ENCODE peak calls at places on chromosomes 13 and 19, in seven cellular contexts. One of them, this sample, is unnamed.

GRCh38 chr13:48146636-48147035 is 51.7 kb upstream of the MED4 start:
- DNase-seq in thoracic aorta: no peak
- DNase-seq in A549: no peak
- DNase-seq in CD8-positive, alpha-beta T cell: no peak
- DNase-seq in AG04450: no peak
- DNase-seq in cardiac muscle cell: no peak
- DNase-seq in breast epithelium: no peak
- DNase-seq in this sample: no peak

GRCh38 chr19:41531438-41532311 is 44.3 kb upstream of the CEACAM21 start:
- DNase-seq in A549: peak; percentile 85
- DNase-seq in breast epithelium: peak; percentile 90
- DNase-seq in AG04450: no peak
- DNase-seq in cardiac muscle cell: no peak
- DNase-seq in CD8-positive, alpha-beta T cell: peak; percentile 82
- DNase-seq in thoracic aorta: peak; percentile 22
- DNase-seq in this sample: no peak

GRCh38 chr13:40190656-40191100 is 475.8 kb downstream of the FOXO1 start:
- DNase-seq in thoracic aorta: no peak
- DNase-seq in AG04450: no peak
- DNase-seq in A549: no peak
- DNase-seq in breast epithelium: peak; percentile 75
- DNase-seq in CD8-positive, alpha-beta T cell: peak; percentile 79
- DNase-seq in cardiac muscle cell: peak; percentile 13
- DNase-seq in this sample: peak; percentile 44

GRCh38 chr13:79485014-79485441 is 4.1 kb downstream of the NDFIP2 start:
- DNase-seq in AG04450: peak; percentile 57
- DNase-seq in A549: peak; percentile 17
- DNase-seq in breast epithelium: no peak
- DNase-seq in thoracic aorta: no peak
- DNase-seq in cardiac muscle cell: no peak
- DNase-seq in CD8-positive, alpha-beta T cell: no peak
- DNase-seq in this sample: peak; percentile 58

GRCh38 chr19:50705422-50706019 is 14.1 kb downstream of the SHANK1 start:
- DNase-seq in thoracic aorta: no peak
- DNase-seq in breast epithelium: no peak
- DNase-seq in CD8-positive, alpha-beta T cell: peak; percentile 35
- DNase-seq in cardiac muscle cell: peak; percentile 70
- DNase-seq in AG04450: peak; percentile 30
- DNase-seq in A549: peak; percentile 95
- DNase-seq in this sample: peak; percentile 43

GRCh38 chr19:13420780-13421179 is 85.5 kb downstream of the CACNA1A start:
- DNase-seq in thoracic aorta: no peak
- DNase-seq in CD8-positive, alpha-beta T cell: no peak
- DNase-seq in breast epithelium: no peak
- DNase-seq in AG04450: no peak
- DNase-seq in cardiac muscle cell: no peak
- DNase-seq in A549: no peak
- DNase-seq in this sample: no peak

GRCh38 chr19:16417660-16418596 is 53.8 kb downstream of the EPS15L1 start:
- DNase-seq in A549: peak; percentile 69
- DNase-seq in AG04450: no peak
- DNase-seq in breast epithelium: peak; percentile 37
- DNase-seq in cardiac muscle cell: peak; percentile 80
- DNase-seq in thoracic aorta: no peak
- DNase-seq in CD8-positive, alpha-beta T cell: peak; percentile 68
- DNase-seq in this sample: no peak

GRCh38 chr19:2255982-2256685 is at the start of gene JSRP1:
- DNase-seq in cardiac muscle cell: no peak
- DNase-seq in thoracic aorta: no peak
- DNase-seq in CD8-positive, alpha-beta T cell: no peak
- DNase-seq in breast epithelium: no peak
- DNase-seq in AG04450: no peak
- DNase-seq in A549: no peak
- DNase-seq in this sample: no peak

GRCh38 chr13:103960011-103960410 is 893.8 kb upstream of the SLC10A2 start:
- DNase-seq in breast epithelium: no peak
- DNase-seq in thoracic aorta: no peak
- DNase-seq in AG04450: no peak
- DNase-seq in cardiac muscle cell: no peak
- DNase-seq in CD8-positive, alpha-beta T cell: no peak
- DNase-seq in A549: no peak
- DNase-seq in this sample: no peak

GRCh38 chr19:11887618-11888531 is at the start of gene ZNF69:
- DNase-seq in A549: no peak
- DNase-seq in AG04450: no peak
- DNase-seq in cardiac muscle cell: peak; percentile 94
- DNase-seq in CD8-positive, alpha-beta T cell: peak; percentile 65
- DNase-seq in breast epithelium: peak; percentile 76
- DNase-seq in thoracic aorta: peak; percentile 51
- DNase-seq in this sample: no peak

GRCh38 chr19:45250216-45250831 is 747 bp upstream of the MARK4 start:
- DNase-seq in cardiac muscle cell: no peak
- DNase-seq in breast epithelium: no peak
- DNase-seq in AG04450: no peak
- DNase-seq in CD8-positive, alpha-beta T cell: no peak
- DNase-seq in A549: no peak
- DNase-seq in thoracic aorta: no peak
- DNase-seq in this sample: no peak

GRCh38 chr13:32211788-32212187 is 103.4 kb downstream of the ZAR1L start:
- DNase-seq in thoracic aorta: no peak
- DNase-seq in CD8-positive, alpha-beta T cell: no peak
- DNase-seq in breast epithelium: no peak
- DNase-seq in A549: no peak
- DNase-seq in AG04450: peak; percentile 92
- DNase-seq in cardiac muscle cell: peak; percentile 36
- DNase-seq in this sample: peak; percentile 95

GRCh38 chr13:23322353-23323336 is 110.9 kb downstream of the SACS start:
- DNase-seq in A549: no peak
- DNase-seq in thoracic aorta: no peak
- DNase-seq in CD8-positive, alpha-beta T cell: no peak
- DNase-seq in cardiac muscle cell: no peak
- DNase-seq in breast epithelium: no peak
- DNase-seq in AG04450: no peak
- DNase-seq in this sample: no peak

GRCh38 chr19:35306473-35307246 is 14.7 kb downstream of the MAG start:
- DNase-seq in A549: peak; percentile 75
- DNase-seq in breast epithelium: no peak
- DNase-seq in thoracic aorta: no peak
- DNase-seq in CD8-positive, alpha-beta T cell: no peak
- DNase-seq in cardiac muscle cell: no peak
- DNase-seq in AG04450: no peak
- DNase-seq in this sample: no peak

GRCh38 chr19:44540736-44541135 is 11.3 kb upstream of the CEACAM20 start:
- DNase-seq in A549: no peak
- DNase-seq in thoracic aorta: no peak
- DNase-seq in CD8-positive, alpha-beta T cell: no peak
- DNase-seq in AG04450: no peak
- DNase-seq in breast epithelium: no peak
- DNase-seq in cardiac muscle cell: no peak
- DNase-seq in this sample: no peak

GRCh38 chr13:108877300-108877699 is 247.9 kb downstream of the MYO16 start:
- DNase-seq in CD8-positive, alpha-beta T cell: no peak
- DNase-seq in A549: no peak
- DNase-seq in cardiac muscle cell: peak; percentile 20
- DNase-seq in breast epithelium: no peak
- DNase-seq in thoracic aorta: no peak
- DNase-seq in AG04450: no peak
- DNase-seq in this sample: no peak

GRCh38 chr19:45254044-45254531 is 3.0 kb downstream of the MARK4 start:
- DNase-seq in cardiac muscle cell: no peak
- DNase-seq in AG04450: no peak
- DNase-seq in CD8-positive, alpha-beta T cell: no peak
- DNase-seq in A549: no peak
- DNase-seq in breast epithelium: no peak
- DNase-seq in thoracic aorta: no peak
- DNase-seq in this sample: no peak

GRCh38 chr19:5691205-5691929 is 1.3 kb downstream of the RPL36 start:
- DNase-seq in thoracic aorta: no peak
- DNase-seq in A549: no peak
- DNase-seq in AG04450: no peak
- DNase-seq in breast epithelium: peak; percentile 63
- DNase-seq in cardiac muscle cell: no peak
- DNase-seq in CD8-positive, alpha-beta T cell: peak; percentile 54
- DNase-seq in this sample: no peak

DNA sequence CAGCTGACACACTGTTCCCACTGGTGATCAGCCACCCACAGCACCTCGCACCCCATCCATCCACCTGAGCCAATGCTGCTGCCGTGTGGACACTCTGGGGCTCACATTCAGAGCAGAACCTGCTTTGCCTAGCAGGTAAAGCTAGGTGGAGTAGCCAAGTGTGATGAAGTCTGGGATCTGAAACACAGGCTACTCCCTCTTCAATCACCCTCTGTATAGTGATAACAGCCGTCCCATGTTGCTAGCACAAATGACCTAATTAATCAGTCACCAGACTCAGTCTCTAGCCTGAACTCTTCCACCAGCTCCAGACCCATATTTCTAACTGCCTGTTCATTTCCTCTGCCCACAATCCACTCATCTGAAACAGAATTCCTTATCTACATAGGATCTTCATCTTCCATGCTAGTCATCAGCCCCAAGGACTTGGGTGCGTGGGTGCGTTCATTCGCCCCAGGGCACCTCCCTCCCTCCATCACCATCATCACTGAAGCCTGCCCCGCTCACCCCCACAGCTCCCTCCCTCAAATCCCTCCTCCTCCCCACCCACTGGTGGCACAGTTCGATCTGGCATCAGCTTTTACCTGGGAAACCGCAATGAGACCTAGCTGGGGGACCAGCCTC is 19.8 kb downstream of the STK24 start:
- DNase-seq in CD8-positive, alpha-beta T cell: no peak
- DNase-seq in thoracic aorta: no peak
- DNase-seq in cardiac muscle cell: no peak
- DNase-seq in AG04450: no peak
- DNase-seq in breast epithelium: no peak
- DNase-seq in A549: no peak
- DNase-seq in this sample: no peak
- TF ChIP-seq CTCF in CD8-positive, alpha-beta T cell: no peak
- TF ChIP-seq CTCF in thoracic aorta: no peak
- TF ChIP-seq CTCF in cardiac muscle cell: no peak
- TF ChIP-seq CTCF in AG04450: no peak
- TF ChIP-seq CTCF in breast epithelium: no peak
- TF ChIP-seq CTCF in A549: no peak
- TF ChIP-seq CTCF in this sample: no peak

DNA sequence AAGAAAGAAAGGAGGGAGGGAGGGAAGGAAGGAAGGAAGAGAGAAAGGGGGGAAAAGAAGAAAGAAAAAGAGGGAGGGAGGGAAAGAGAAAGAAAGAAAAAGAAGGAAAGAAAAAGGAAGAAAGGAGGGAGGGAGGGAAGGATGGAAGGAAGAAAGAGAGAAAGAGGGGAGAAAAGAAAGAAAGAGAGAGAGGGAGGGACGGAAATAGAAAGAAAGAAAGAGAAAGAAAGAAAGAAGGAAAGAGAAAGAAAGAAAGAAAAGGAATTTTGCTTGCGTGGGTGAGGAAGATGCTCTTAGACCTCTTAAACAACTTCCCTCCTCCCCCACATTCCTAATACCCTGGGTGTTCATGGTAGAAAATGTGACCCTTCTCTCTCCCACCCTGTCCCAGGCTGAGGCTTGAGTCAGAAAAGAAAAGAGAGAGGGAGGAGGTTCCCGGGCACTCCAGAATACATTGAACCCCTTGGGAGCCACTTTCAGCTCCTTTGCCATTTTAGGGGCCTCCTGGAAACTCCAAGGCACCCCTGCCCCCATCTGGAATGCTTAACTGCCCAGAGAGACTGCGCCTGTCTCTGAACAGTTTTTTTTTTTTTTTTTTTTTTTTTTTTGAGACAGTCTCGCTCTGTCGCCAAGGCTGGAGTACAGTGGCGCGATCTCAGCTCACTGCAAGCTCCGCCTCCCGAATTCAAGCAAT is 9.2 kb upstream of the KANK3 start:
- DNase-seq in cardiac muscle cell: no peak
- DNase-seq in breast epithelium: no peak
- DNase-seq in thoracic aorta: no peak
- DNase-seq in A549: no peak
- DNase-seq in AG04450: no peak
- DNase-seq in CD8-positive, alpha-beta T cell: no peak
- DNase-seq in this sample: no peak
- H3K4me3 ChIP-seq in cardiac muscle cell: no peak overlapping the region
- H3K4me3 ChIP-seq in breast epithelium: no peak overlapping the region
- H3K4me3 ChIP-seq in thoracic aorta: peak overlapping the region; percentile 59
- H3K4me3 ChIP-seq in A549: no peak overlapping the region
- H3K4me3 ChIP-seq in AG04450: no peak overlapping the region
- H3K4me3 ChIP-seq in CD8-positive, alpha-beta T cell: no peak overlapping the region
- H3K4me3 ChIP-seq in this sample: no peak overlapping the region

DNA sequence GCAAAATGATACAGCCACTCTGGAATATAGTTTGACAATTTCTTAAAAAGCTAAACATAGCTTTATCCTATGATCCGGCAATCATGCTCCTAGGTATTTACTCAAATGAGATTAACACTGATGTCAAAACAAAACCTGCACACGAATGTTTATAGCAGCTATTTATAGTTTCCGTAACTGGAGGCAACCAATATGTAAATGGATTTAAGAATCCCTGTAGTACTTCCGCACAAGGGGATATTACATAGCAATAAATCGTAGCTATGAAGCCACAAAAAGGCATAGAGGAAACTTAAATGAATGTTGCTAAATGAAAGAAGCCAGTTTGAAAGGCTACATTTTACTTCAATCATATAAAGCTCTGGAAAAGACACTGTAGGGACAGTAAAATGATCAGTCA is 1892.9 kb upstream of the PCDH20 start:
- DNase-seq in breast epithelium: no peak
- DNase-seq in cardiac muscle cell: no peak
- DNase-seq in AG04450: no peak
- DNase-seq in A549: no peak
- DNase-seq in thoracic aorta: no peak
- DNase-seq in CD8-positive, alpha-beta T cell: no peak
- DNase-seq in this sample: no peak
- TF ChIP-seq CTCF in breast epithelium: no peak
- TF ChIP-seq CTCF in cardiac muscle cell: no peak
- TF ChIP-seq CTCF in AG04450: no peak
- TF ChIP-seq CTCF in A549: no peak
- TF ChIP-seq CTCF in thoracic aorta: no peak
- TF ChIP-seq CTCF in CD8-positive, alpha-beta T cell: no peak
- TF ChIP-seq CTCF in this sample: no peak

GRCh38 chr19:3402631-3403443 is 36.5 kb downstream of the NFIC start:
- DNase-seq in CD8-positive, alpha-beta T cell: no peak
- DNase-seq in thoracic aorta: no peak
- DNase-seq in A549: no peak
- DNase-seq in breast epithelium: no peak
- DNase-seq in AG04450: no peak
- DNase-seq in cardiac muscle cell: no peak
- DNase-seq in this sample: no peak

GRCh38 chr19:3405261-3405653 is 38.9 kb downstream of the NFIC start:
- DNase-seq in breast epithelium: no peak
- DNase-seq in AG04450: no peak
- DNase-seq in cardiac muscle cell: no peak
- DNase-seq in thoracic aorta: no peak
- DNase-seq in CD8-positive, alpha-beta T cell: no peak
- DNase-seq in A549: no peak
- DNase-seq in this sample: no peak

GRCh38 chr19:3401004-3401768 is 34.8 kb downstream of the NFIC start:
- DNase-seq in AG04450: no peak
- DNase-seq in breast epithelium: no peak
- DNase-seq in thoracic aorta: no peak
- DNase-seq in A549: no peak
- DNase-seq in CD8-positive, alpha-beta T cell: no peak
- DNase-seq in cardiac muscle cell: no peak
- DNase-seq in this sample: no peak

GRCh38 chr19:3404324-3405260 is 38.2 kb downstream of the NFIC start:
- DNase-seq in A549: no peak
- DNase-seq in AG04450: peak; percentile 81
- DNase-seq in thoracic aorta: peak; percentile 62
- DNase-seq in CD8-positive, alpha-beta T cell: no peak
- DNase-seq in breast epithelium: peak; percentile 91
- DNase-seq in cardiac muscle cell: no peak
- DNase-seq in this sample: peak; percentile 71

GRCh38 chr19:3403489-3404323 is 37.3 kb downstream of the NFIC start:
- DNase-seq in A549: no peak
- DNase-seq in AG04450: peak; percentile 91
- DNase-seq in thoracic aorta: peak; percentile 93
- DNase-seq in cardiac muscle cell: peak; percentile 96
- DNase-seq in CD8-positive, alpha-beta T cell: no peak
- DNase-seq in breast epithelium: peak; percentile 88
- DNase-seq in this sample: peak; percentile 78
- H3K4me3 ChIP-seq in A549: no peak overlapping the region
- H3K4me3 ChIP-seq in AG04450: peak overlapping the region; percentile 31
- H3K4me3 ChIP-seq in thoracic aorta: peak overlapping the region; percentile 69
- H3K4me3 ChIP-seq in cardiac muscle cell: no peak overlapping the region
- H3K4me3 ChIP-seq in CD8-positive, alpha-beta T cell: no peak overlapping the region
- H3K4me3 ChIP-seq in breast epithelium: peak overlapping the region; percentile 44
- H3K4me3 ChIP-seq in this sample: peak overlapping the region; percentile 31

This sample was measured in HFF-Myc.